ENCODE peak calls at places on chromosomes 4 and X, in nine cellular contexts. I is CD8-positive, alpha-beta T cell; J is GM13976; Y is GM20000; M is cardiac muscle cell; D is dorsolateral prefrontal cortex; B is neural progenitor cell; H is right lobe of liver; P is nephron progenitor cell. L is an unnamed sample.

GRCh38 chr4:186826866-186827541 is 103.3 kb upstream of the FAT1 start:
- DNase-seq in B (no peak), M (no peak), J (no peak), H (no peak), Y (no peak), P (no peak), I (no peak), D (no peak), L (no peak)

GRCh38 chr4:183848762-183849161 is 56.3 kb upstream of the STOX2 start:
- DNase-seq in P (no peak), D (no peak), I (no peak), J (no peak), H (no peak), B (no peak), Y (no peak), M (no peak), L (no peak)

GRCh38 chr4:2688697-2689096 is 67.4 kb downstream of the TNIP2 start:
- DNase-seq in H (no peak), I (no peak), M (no peak), B (no peak), P (no peak), D (no peak), J (no peak), Y (no peak), L (no peak)

GRCh38 chr4:108730579-108730978 is 32.3 kb downstream of the ETNPPL start:
- DNase-seq in J (no peak), B (no peak), P (no peak), Y (no peak), I (no peak), H (peak), D (no peak), M (no peak), L (no peak)

GRCh38 chrX:150587585-150588503 is 19.4 kb downstream of the MTM1 start:
- DNase-seq in B (no peak), J (no peak), P (peak), Y (peak), H (no peak), M (no peak), D (no peak), I (peak), L (no peak)

GRCh38 chr4:184755278-184755677 is 21.4 kb upstream of the CENPU start:
- DNase-seq in Y (no peak), D (no peak), M (no peak), P (no peak), H (no peak), J (no peak), B (no peak), I (no peak), L (no peak)

GRCh38 chr4:168309781-168310180 is 8.8 kb downstream of the DDX60 start:
- DNase-seq in D (no peak), B (no peak), H (no peak), Y (no peak), J (no peak), M (peak), I (no peak), P (no peak), L (no peak)

GRCh38 chr4:108611360-108611759 is 9.0 kb upstream of the RPL34 start:
- DNase-seq in J (no peak), Y (no peak), D (no peak), I (no peak), B (peak), H (no peak), P (peak), M (no peak), L (no peak)

GRCh38 chrX:66760648-66761047 is 121.8 kb upstream of the EDA2R start:
- DNase-seq in J (no peak), D (no peak), Y (no peak), H (no peak), I (no peak), M (no peak), P (no peak), B (peak), L (no peak)

GRCh38 chr4:8759987-8760386 is 111.7 kb downstream of the HMX1 start:
- DNase-seq in M (no peak), D (peak), P (no peak), Y (no peak), H (peak), B (no peak), I (no peak), J (no peak), L (no peak)

GRCh38 chrX:48573690-48574269 is 504 bp upstream of the RBM3 start:
- DNase-seq in Y (no peak), D (no peak), J (no peak), B (no peak), H (peak), P (no peak), M (no peak), I (no peak), L (no peak)

GRCh38 chr4:52945982-52946381 is 83.9 kb downstream of the RASL11B start:
- DNase-seq in M (no peak), B (no peak), D (no peak), I (no peak), P (no peak), J (no peak), Y (no peak), H (no peak), L (no peak)

GRCh38 chr4:1113311-1114009 is at the start of gene RNF212:
- DNase-seq in J (no peak), B (peak), M (peak), D (no peak), H (no peak), I (no peak), Y (no peak), P (no peak), L (peak)

GRCh38 chr4:5865896-5866599 is 26.8 kb downstream of the CRMP1 start:
- DNase-seq in B (no peak), J (no peak), Y (no peak), P (no peak), H (no peak), D (no peak), I (no peak), M (no peak), L (no peak)

GRCh38 chr4:144645621-144646522 is at the start of gene HHIP:
- DNase-seq in H (peak), B (peak), J (peak), P (peak), D (peak), M (peak), Y (peak), I (no peak), L (peak)

GRCh38 chr4:57832083-57832482 is 721.9 kb upstream of the IGFBP7 start:
- DNase-seq in I (no peak), Y (no peak), H (no peak), P (no peak), J (no peak), M (no peak), D (no peak), B (no peak), L (no peak)

GRCh38 chr4:41072021-41072777 is 142.1 kb downstream of the APBB2 start:
- DNase-seq in P (no peak), B (peak), I (no peak), Y (no peak), D (no peak), M (no peak), J (no peak), H (no peak), L (no peak)

GRCh38 chrX:20361890-20362262 is 95.2 kb upstream of the RPS6KA3 start:
- DNase-seq in M (peak), D (no peak), B (peak), H (no peak), Y (no peak), J (no peak), P (no peak), I (no peak), L (no peak)

GRCh38 chr4:165512464-165512863 is 133.7 kb downstream of the CPE start:
- DNase-seq in B (no peak), H (no peak), M (no peak), J (no peak), P (no peak), Y (no peak), I (no peak), D (no peak), L (no peak)

GRCh38 chrX:144722307-144722706 is 525.0 kb upstream of the SPANXN1 start:
- DNase-seq in B (peak), P (no peak), I (no peak), H (no peak), J (no peak), D (no peak), M (no peak), Y (no peak), L (no peak)

GRCh38 chr4:152534541-152535231 is 1.2 kb downstream of the FBXW7 start:
- DNase-seq in M (peak), D (no peak), H (peak), I (peak), P (peak), J (no peak), B (peak), Y (peak), L (peak)

GRCh38 chr4:5409980-5410618 is 298.3 kb downstream of the EVC2 start:
- DNase-seq in P (no peak), B (peak), H (peak), I (no peak), J (no peak), D (no peak), M (peak), Y (no peak), L (no peak)

GRCh38 chr4:1403177-1403583 is 3.1 kb downstream of the NKX1-1 start:
- DNase-seq in B (no peak), Y (peak), J (no peak), H (peak), P (no peak), I (no peak), M (no peak), D (no peak), L (no peak)

GRCh38 chr4:88818650-88819470 is 121.2 kb upstream of the NAP1L5 start:
- DNase-seq in J (peak), I (peak), M (peak), P (peak), Y (peak), D (no peak), H (peak), B (peak), L (no peak)

GRCh38 chr4:37981425-37981824 is 21.2 kb downstream of the PTTG2 start:
- DNase-seq in H (no peak), M (no peak), I (no peak), D (no peak), P (no peak), Y (no peak), B (no peak), J (no peak), L (no peak)

GRCh38 chr4:3255611-3256186 is 6.7 kb downstream of the MSANTD1 start:
- DNase-seq in Y (no peak), B (no peak), M (no peak), I (no peak), J (no peak), D (peak), H (peak), P (no peak), L (peak)

GRCh38 chrX:138128025-138128671 is 562.2 kb downstream of the ZIC3 start:
- DNase-seq in J (peak), M (peak), P (peak), I (no peak), B (peak), H (no peak), Y (peak), D (no peak), L (no peak)

DNA sequence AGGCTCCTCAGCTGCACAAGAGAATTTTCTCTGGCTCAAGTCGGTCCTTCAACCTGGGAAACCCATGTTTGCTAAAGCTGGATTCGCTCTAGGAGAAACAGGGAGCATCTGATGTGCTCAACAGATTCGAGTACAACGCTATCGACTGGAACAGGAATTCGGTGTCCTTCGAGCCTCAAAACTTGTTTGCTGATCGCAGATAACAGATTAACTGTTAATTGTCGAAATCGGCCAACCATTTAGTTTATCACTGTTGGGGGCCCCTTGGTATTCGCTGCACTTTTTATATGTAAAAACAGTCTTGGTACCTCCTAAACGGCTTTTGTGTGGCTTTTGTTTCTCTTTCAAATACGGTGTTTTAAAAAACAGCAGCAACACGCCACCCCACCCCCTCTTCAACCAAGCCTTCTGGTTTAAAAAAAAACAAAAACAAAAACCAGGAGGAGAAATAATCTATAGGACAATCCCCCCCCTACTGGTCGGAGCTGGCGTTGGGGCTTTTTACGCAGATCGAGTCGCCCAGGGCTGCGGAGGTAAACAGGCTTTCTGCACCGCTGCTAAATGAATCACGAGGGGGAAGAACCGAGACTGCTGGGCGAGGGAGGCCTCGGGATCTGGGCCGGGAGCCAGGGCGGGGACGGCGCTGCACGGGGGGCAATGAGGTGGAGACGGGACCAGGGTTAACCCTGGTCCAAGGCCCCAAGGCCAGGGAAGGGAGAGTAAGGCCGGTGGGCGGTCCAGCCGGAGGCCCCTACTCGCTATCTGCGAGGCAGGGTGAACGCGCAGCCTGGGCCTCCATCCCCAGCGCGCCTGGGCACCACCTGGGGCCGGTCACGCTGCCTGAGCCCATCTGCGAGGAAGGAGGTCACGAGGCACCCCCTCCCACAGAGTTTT is 71.7 kb upstream of the BCOR start:
- DNase-seq in D (no peak), H (peak), B (peak), Y (peak), J (peak), M (peak), I (peak), P (peak), L (peak)
- TF ChIP-seq CTCF in D (no peak), H (no peak), B (peak), Y (peak), J (peak), M (peak), I (peak), P (peak), L (no peak)

DNA sequence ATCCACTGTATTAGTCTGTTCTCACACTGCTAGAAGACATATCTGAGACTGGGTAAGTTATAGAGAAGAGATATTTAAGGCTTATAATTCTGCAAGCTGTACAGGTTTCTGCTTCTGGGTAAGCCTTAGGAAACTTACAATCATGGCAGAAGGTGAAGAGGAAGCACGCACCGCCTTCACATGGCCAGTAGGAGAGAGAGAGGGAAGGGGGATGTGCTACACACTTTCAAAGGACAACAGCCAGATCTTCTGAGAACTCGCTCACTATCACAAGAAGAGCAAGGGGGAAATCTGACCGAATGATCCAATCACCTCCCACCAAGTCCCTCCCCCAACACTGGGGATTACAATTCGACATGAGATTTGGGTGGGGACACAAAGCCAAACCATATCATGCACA is 13.0 kb downstream of the FRYL start:
- DNase-seq in H (no peak), Y (no peak), J (no peak), P (no peak), M (no peak), I (no peak), D (no peak), B (no peak), L (no peak)
- TF ChIP-seq CTCF in H (no peak), Y (no peak), J (no peak), P (no peak), M (no peak), I (no peak), D (no peak), B (peak), L (no peak)

GRCh38 chr4:139704915-139705485 is 39.4 kb downstream of the MGST2 start:
- DNase-seq in B (no peak), J (no peak), Y (no peak), M (no peak), D (no peak), I (no peak), H (no peak), P (no peak), L (no peak)
- TF ChIP-seq CTCF in B (peak), J (no peak), Y (no peak), M (peak), D (no peak), I (no peak), H (peak), P (no peak), L (no peak)

GRCh38 chr4:56048621-56049427 is 100.1 kb downstream of the CEP135 start:
- DNase-seq in M (peak), H (peak), I (no peak), P (peak), Y (peak), J (peak), D (peak), B (peak), L (peak)
- TF ChIP-seq CTCF in M (peak), H (peak), I (no peak), P (no peak), Y (peak), J (peak), D (no peak), B (peak), L (no peak)

GRCh38 chr4:121094297-121094966 is 22.1 kb upstream of the NDNF start:
- DNase-seq in P (no peak), B (no peak), D (no peak), H (no peak), M (no peak), J (no peak), I (no peak), Y (no peak), L (no peak)

GRCh38 chr4:121096174-121096573 is 23.8 kb upstream of the NDNF start:
- DNase-seq in B (no peak), H (no peak), P (no peak), D (no peak), M (no peak), I (no peak), J (no peak), Y (no peak), L (no peak)

GRCh38 chr4:121091941-121092340 is 19.6 kb upstream of the NDNF start:
- DNase-seq in M (no peak), J (no peak), P (no peak), H (no peak), D (no peak), I (no peak), Y (no peak), B (no peak), L (no peak)

GRCh38 chr4:121100093-121100775 is 27.9 kb upstream of the NDNF start:
- DNase-seq in Y (no peak), H (no peak), M (no peak), B (no peak), D (no peak), J (no peak), I (no peak), P (no peak), L (no peak)

DNA sequence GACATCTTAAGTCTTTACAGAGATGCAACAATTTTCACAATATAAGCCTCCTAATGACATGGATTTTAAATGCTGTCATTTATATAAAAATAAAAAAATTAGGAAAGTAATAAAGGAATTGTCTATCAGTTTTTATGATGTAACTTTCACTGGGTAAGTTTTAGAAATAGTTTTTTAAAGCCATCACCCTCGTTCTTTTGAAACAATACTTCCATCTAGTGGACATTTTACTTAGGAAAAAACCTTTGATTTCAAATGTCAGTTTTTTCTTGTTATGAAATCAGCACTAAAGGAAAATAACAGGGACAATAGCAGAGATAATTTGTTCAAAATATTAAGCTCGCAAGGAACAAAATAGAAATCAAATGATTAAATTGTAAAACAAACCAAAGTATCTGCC is 24.3 kb upstream of the NDNF start:
- DNase-seq in B (peak), I (no peak), P (no peak), M (peak), J (peak), D (no peak), Y (no peak), H (no peak), L (no peak)
- TF ChIP-seq CTCF in B (peak), I (peak), P (peak), M (peak), J (no peak), D (peak), Y (no peak), H (peak), L (no peak)

L was measured in activated B cell treated with CpG ODN at 0.5 μM for 24 hours.